ENCODE peak calls at places on chromosomes 16 and 17, in ten cellular contexts. G, Y, L, J, T, V, E, U, Z and P are unnamed samples.

GRCh38 chr16:83574388-83574787 is 233.4 kb upstream of the HSBP1 start:
- DNase-seq in T (no peak), L (peak), E (peak), Y (no peak), Z (no peak), J (no peak), V (peak), G (no peak), U (no peak), P (no peak)

GRCh38 chr16:24821129-24821528 is 24.6 kb upstream of the SLC5A11 start:
- DNase-seq in Y (no peak), Z (no peak), E (no peak), T (no peak), G (no peak), U (no peak), V (no peak), J (no peak), L (no peak), P (no peak)

GRCh38 chr17:73541111-73541510 is 103.1 kb downstream of the SDK2 start:
- DNase-seq in G (no peak), U (no peak), J (no peak), Z (no peak), V (no peak), L (no peak), E (no peak), Y (no peak), T (no peak), P (no peak)

GRCh38 chr16:46783800-46784199 is 35.7 kb upstream of the MYLK3 start:
- DNase-seq in Z (no peak), L (no peak), V (no peak), E (no peak), T (no peak), J (no peak), Y (no peak), U (no peak), G (no peak), P (no peak)

GRCh38 chr17:81483085-81483861 is 29.3 kb downstream of the ACTG1 start:
- DNase-seq in G (no peak), Y (peak), E (peak), J (no peak), Z (no peak), U (no peak), V (no peak), T (no peak), L (no peak), P (no peak)

GRCh38 chr16:2895813-2896212 is 12.8 kb downstream of the FLYWCH2 start:
- DNase-seq in Z (peak), V (peak), E (no peak), L (peak), T (no peak), J (no peak), U (no peak), Y (no peak), G (no peak), P (no peak)

GRCh38 chr16:768428-768827 is 7.9 kb downstream of the MSLN start:
- DNase-seq in Z (no peak), L (no peak), J (no peak), G (no peak), V (no peak), Y (no peak), U (no peak), E (no peak), T (no peak), P (no peak)

GRCh38 chr16:89257757-89258465 is 40.4 kb downstream of the ZNF778 start:
- DNase-seq in E (no peak), T (no peak), Y (no peak), V (no peak), U (no peak), J (no peak), L (peak), G (no peak), Z (no peak), P (peak)

GRCh38 chr16:46801428-46802049 is 29.4 kb downstream of the C16orf87 start:
- DNase-seq in T (no peak), U (no peak), L (peak), E (peak), G (no peak), Z (peak), V (no peak), J (no peak), Y (no peak), P (no peak)

GRCh38 chr16:80191928-80192327 is 348.9 kb upstream of the DYNLRB2 start:
- DNase-seq in J (no peak), L (no peak), T (no peak), G (no peak), Y (no peak), V (no peak), Z (no peak), U (no peak), E (no peak), P (no peak)

GRCh38 chr16:72963921-72964320 is 84.0 kb downstream of the ZFHX3 start:
- DNase-seq in T (no peak), E (peak), L (peak), Y (no peak), J (no peak), V (peak), U (no peak), Z (no peak), G (no peak), P (no peak)

GRCh38 chr17:57868007-57868774 is 18.3 kb upstream of the MRPS23 start:
- DNase-seq in T (no peak), Y (peak), U (peak), V (peak), J (no peak), E (peak), L (peak), Z (peak), G (peak), P (peak)

GRCh38 chr16:57087003-57087402 is 5.4 kb upstream of the CPNE2 start:
- DNase-seq in Y (no peak), L (no peak), J (no peak), U (no peak), T (no peak), E (no peak), Z (no peak), G (no peak), V (no peak), P (no peak)

GRCh38 chr16:56382901-56383355 is 42.4 kb downstream of the AMFR start:
- DNase-seq in T (no peak), L (peak), J (no peak), U (no peak), V (no peak), E (peak), Y (no peak), G (peak), Z (peak), P (peak)

GRCh38 chr17:41413353-41413752 is 11.0 kb downstream of the KRT37 start:
- DNase-seq in J (no peak), Y (no peak), G (no peak), Z (no peak), L (no peak), E (no peak), T (no peak), V (no peak), U (no peak), P (no peak)

GRCh38 chr17:80474231-80474932 is 2.0 kb downstream of the NPTX1 start:
- DNase-seq in J (no peak), Y (no peak), E (peak), G (no peak), Z (peak), V (peak), U (peak), L (peak), T (no peak), P (peak)

GRCh38 chr17:1958134-1958881 is 66.8 kb downstream of the RTN4RL1 start:
- DNase-seq in V (peak), L (no peak), T (no peak), Z (no peak), U (no peak), J (no peak), E (peak), G (no peak), Y (no peak), P (no peak)

GRCh38 chr17:28071891-28072606 is 29.6 kb downstream of the NLK start:
- DNase-seq in T (no peak), E (no peak), J (no peak), G (no peak), V (no peak), Z (no peak), Y (no peak), L (no peak), U (no peak), P (no peak)

GRCh38 chr16:82846806-82847205 is 220.0 kb downstream of the CDH13 start:
- DNase-seq in Y (no peak), G (no peak), J (no peak), L (peak), U (no peak), E (no peak), V (peak), Z (no peak), T (no peak), P (no peak)

GRCh38 chr16:86676216-86676800 is 98.0 kb downstream of the FOXL1 start:
- DNase-seq in U (no peak), E (no peak), J (no peak), Y (no peak), Z (peak), L (peak), T (no peak), G (no peak), V (peak), P (no peak)

GRCh38 chr17:1227917-1228751 is 42.1 kb upstream of the BHLHA9 start:
- DNase-seq in Y (peak), L (no peak), J (no peak), G (no peak), Z (no peak), T (no peak), V (no peak), E (peak), U (no peak), P (no peak)

GRCh38 chr17:68176770-68177169 is 71.1 kb upstream of the AMZ2 start:
- DNase-seq in U (no peak), L (no peak), Z (no peak), J (no peak), V (no peak), Y (no peak), G (no peak), E (no peak), T (no peak), P (no peak)

GRCh38 chr17:17156511-17156910 is 49.6 kb downstream of the PLD6 start:
- DNase-seq in V (peak), G (no peak), L (peak), E (peak), J (no peak), T (no peak), Y (no peak), Z (no peak), U (no peak), P (no peak)